ENCODE peak calls at places on chromosome 11, in eight cellular contexts. X is kidney, W is BJ, L is cardiac fibroblast, J is B cell, I is GM10248, T is mucosa of descending colon, A is OCI-LY7. O is an unnamed sample.

GRCh38 chr11:1656061-1656441 is 26.5 kb downstream of the KRTAP5-5 start:
- DNase-seq in J (no peak), L (no peak), W (no peak), X (peak), T (no peak), A (no peak), I (no peak), O (no peak)

GRCh38 chr11:17894929-17895658 is 117.8 kb downstream of the SERGEF start:
- DNase-seq in I (no peak), A (no peak), L (no peak), J (no peak), X (no peak), W (no peak), T (no peak), O (no peak)

GRCh38 chr11:43895601-43896000 is 15.0 kb downstream of the ALKBH3 start:
- DNase-seq in T (no peak), J (no peak), X (no peak), A (no peak), W (no peak), L (no peak), I (no peak), O (no peak)

GRCh38 chr11:19101803-19102520 is 15.0 kb upstream of the ZDHHC13 start:
- DNase-seq in A (no peak), L (no peak), J (no peak), W (no peak), T (peak), I (no peak), X (no peak), O (no peak)

GRCh38 chr11:92314499-92314898 is 89.9 kb downstream of the FAT3 start:
- DNase-seq in T (no peak), X (no peak), A (no peak), I (no peak), W (no peak), L (peak), J (no peak), O (no peak)

GRCh38 chr11:27423125-27423524 is 49.5 kb downstream of the LGR4 start:
- DNase-seq in I (no peak), J (no peak), L (peak), T (no peak), X (peak), A (no peak), W (peak), O (no peak)

GRCh38 chr11:9060700-9061111 is 30.7 kb downstream of the SCUBE2 start:
- DNase-seq in J (no peak), T (no peak), I (peak), W (no peak), L (peak), X (no peak), A (peak), O (no peak)

GRCh38 chr11:128726464-128727139 is 32.7 kb downstream of the FLI1 start:
- DNase-seq in A (peak), L (no peak), J (peak), I (peak), X (no peak), T (no peak), W (no peak), O (no peak)

GRCh38 chr11:111634981-111635705 is 32.9 kb downstream of the SIK2 start:
- DNase-seq in X (no peak), L (peak), I (no peak), J (no peak), W (no peak), T (no peak), A (no peak), O (no peak)

GRCh38 chr11:100824041-100824440 is 137.0 kb downstream of the ARHGAP42 start:
- DNase-seq in L (no peak), I (no peak), X (no peak), W (no peak), A (no peak), J (no peak), T (no peak), O (no peak)

GRCh38 chr11:66454253-66454652 is 12.5 kb upstream of the PELI3 start:
- DNase-seq in J (no peak), W (no peak), X (no peak), T (no peak), I (no peak), A (no peak), L (no peak), O (no peak)

GRCh38 chr11:37657645-37658044 is 1059.6 kb upstream of the RAG2 start:
- DNase-seq in X (no peak), L (peak), I (no peak), W (no peak), T (no peak), A (no peak), J (no peak), O (no peak)
- TF ChIP-seq CTCF in X (no peak), L (peak), I (no peak), W (peak), T (no peak), A (peak), J (no peak), O (no peak)

DNA sequence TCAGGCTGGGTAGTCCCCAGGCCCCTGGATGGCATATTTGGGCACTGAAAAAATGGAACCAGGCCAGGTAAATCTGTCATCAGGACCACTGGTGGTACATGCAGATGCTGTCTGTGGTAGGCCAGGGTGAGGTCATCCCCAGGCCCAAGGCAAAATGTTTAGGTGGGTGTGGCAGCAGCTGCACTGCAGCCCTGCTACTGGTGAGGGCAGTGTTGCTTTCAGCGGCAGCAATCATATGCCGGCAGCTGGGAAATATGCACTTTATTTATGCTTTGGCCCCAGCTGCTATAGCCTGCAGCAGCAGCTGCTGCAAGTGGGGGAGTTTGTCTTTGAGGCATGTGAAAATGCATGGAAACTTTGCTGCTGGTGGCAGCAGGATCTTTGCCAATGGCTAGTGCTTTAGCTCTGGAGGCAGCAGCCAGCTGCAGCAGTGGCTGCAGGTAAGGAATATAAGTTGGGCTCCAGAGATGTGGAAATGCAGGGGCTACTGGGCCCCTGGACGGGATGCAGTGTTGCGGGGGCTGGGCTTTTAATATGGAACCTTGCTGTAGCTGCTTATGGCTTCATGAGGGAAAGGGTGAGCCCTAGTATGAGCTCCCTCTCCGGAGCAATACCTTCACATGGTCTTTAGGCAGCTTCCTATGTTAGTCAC is 365.7 kb upstream of the CADM1 start:
- DNase-seq in W (no peak), X (no peak), T (peak), J (peak), I (peak), L (peak), A (peak), O (no peak)
- TF ChIP-seq CTCF in W (no peak), X (peak), T (no peak), J (no peak), I (peak), L (peak), A (peak), O (no peak)

GRCh38 chr11:124762077-124762623 is at the start of gene ESAM:
- DNase-seq in X (peak), T (peak), L (no peak), I (peak), A (peak), W (no peak), J (peak), O (no peak)
- TF ChIP-seq CTCF in X (no peak), T (no peak), L (no peak), I (no peak), A (peak), W (no peak), J (no peak), O (no peak)

GRCh38 chr11:31509412-31510345 is at the start of the genes ELP4 and IMMP1L:
- DNase-seq in T (peak), J (peak), L (peak), W (peak), I (peak), A (peak), X (peak), O (peak)
- TF ChIP-seq CTCF in T (no peak), J (no peak), L (no peak), W (no peak), I (no peak), A (no peak), X (no peak), O (no peak)

GRCh38 chr11:89201138-89201537 is 23.5 kb downstream of the TYR start:
- DNase-seq in L (no peak), W (no peak), J (no peak), X (no peak), I (no peak), A (no peak), T (no peak), O (no peak)

GRCh38 chr11:89203814-89204213 is 26.1 kb downstream of the TYR start:
- DNase-seq in L (no peak), T (no peak), I (no peak), J (no peak), W (no peak), A (no peak), X (no peak), O (no peak)

DNA sequence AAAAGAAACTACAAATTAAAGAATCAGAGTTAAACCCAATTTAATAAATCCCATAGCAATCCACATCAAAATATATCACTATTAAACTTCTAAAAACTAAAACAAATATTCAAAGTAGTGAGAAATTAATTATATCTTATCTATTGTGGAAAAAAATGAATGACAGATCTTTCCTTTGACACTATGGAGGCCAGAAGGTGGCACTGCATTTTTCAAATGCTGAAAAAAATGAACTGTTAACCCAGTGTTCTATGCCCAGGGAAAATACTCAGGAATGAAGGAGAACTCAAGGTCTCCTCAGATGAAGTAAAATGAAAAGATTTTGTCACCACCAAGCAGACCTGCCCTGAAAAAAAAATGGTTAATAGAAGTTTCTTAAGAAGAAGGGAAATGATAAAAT is 27.7 kb downstream of the TYR start:
- DNase-seq in X (no peak), A (no peak), T (peak), W (no peak), J (no peak), I (no peak), L (peak), O (no peak)
- TF ChIP-seq CTCF in X (peak), A (peak), T (no peak), W (peak), J (no peak), I (no peak), L (no peak), O (no peak)

GRCh38 chr11:35463211-35463810 is 44.0 kb upstream of the SLC1A2 start:
- DNase-seq in A (no peak), I (no peak), W (no peak), L (no peak), T (no peak), J (no peak), X (no peak), O (no peak)

GRCh38 chr11:35458846-35459245 is 39.5 kb upstream of the SLC1A2 start:
- DNase-seq in T (no peak), X (no peak), J (no peak), A (no peak), W (peak), I (no peak), L (no peak), O (no peak)

GRCh38 chr11:35466058-35466457 is 46.7 kb upstream of the SLC1A2 start:
- DNase-seq in L (no peak), W (no peak), A (no peak), J (no peak), T (no peak), X (no peak), I (no peak), O (no peak)

GRCh38 chr11:35464308-35464707 is 45.0 kb upstream of the SLC1A2 start:
- DNase-seq in X (no peak), L (no peak), T (no peak), A (no peak), I (no peak), W (no peak), J (no peak), O (no peak)

DNA sequence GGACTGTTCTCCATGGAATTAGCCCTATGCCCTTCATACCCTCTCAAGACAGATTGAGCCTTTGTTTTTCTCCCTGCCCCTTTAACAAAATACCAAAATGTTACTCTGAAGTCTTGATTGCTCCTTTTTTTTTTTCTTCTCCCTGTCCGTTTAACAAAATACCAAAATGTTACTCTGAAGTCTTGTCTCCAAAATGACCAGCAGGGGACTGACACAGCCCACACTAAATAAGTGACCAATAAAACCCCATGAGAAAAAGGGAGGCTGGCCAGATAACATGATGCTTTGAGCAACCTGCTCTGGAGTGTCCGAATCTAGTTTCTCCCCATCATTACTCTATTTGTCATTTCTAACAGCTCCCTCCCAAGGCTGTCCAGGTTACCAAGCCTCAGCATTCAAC is 42.6 kb upstream of the SLC1A2 start:
- DNase-seq in L (no peak), J (no peak), I (no peak), A (no peak), T (no peak), W (no peak), X (no peak), O (no peak)
- TF ChIP-seq CTCF in L (no peak), J (no peak), I (no peak), A (no peak), T (no peak), W (no peak), X (no peak), O (no peak)

DNA sequence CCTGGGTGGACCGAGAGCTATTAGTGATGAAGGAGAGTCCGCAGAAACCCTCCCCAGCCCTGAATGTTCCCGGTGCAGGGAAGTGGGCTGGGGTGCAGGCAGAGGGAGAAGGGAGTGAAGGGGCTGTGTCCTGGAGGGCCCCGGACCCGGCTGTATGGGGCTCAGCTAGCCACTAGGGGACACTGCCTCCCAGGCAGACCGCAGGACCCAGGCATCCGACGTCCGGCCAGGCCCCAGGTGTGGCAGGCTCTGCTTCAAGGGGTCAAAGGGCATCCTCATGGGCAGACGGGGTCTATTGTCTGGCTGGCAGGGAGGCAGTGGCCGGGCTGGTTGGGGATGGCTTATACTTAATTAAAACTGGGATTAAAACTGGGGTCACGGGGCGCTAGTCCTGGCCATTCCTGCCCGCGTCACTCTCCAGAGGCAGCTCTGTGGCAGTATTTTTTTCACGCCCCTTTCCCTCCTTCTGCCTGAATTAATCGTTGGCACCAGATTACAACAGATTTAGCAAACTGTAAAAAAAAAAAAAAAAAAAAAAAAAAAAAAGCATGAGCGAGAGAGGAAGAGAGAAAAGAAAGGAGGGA is 5.0 kb downstream of the FLRT1 start:
- DNase-seq in L (no peak), A (peak), X (no peak), I (no peak), J (no peak), W (no peak), T (no peak), O (no peak)
- TF ChIP-seq CTCF in L (peak), A (peak), X (peak), I (peak), J (no peak), W (peak), T (no peak), O (no peak)

O was measured in omental fat pad.